ENCODE peak calls at places on chromosomes 16 and 17, in seven cellular contexts. G is cardiac muscle cell; D is activated CD8-positive, alpha-beta memory T cell treated with anti-CD3 and anti-CD28 coated beads for 1 hour; F is NCI-H460; Z is posterior cingulate gyrus; L is H54; M is DMS79. E is an unnamed sample.

GRCh38 chr16:64440421-64440831 is 681.4 kb downstream of the CDH11 start:
- DNase-seq in F (peak; percentile 49), D (no peak), Z (no peak), G (peak; percentile 94), M (no peak), L (peak; percentile 6), E (peak; percentile 51)

GRCh38 chr17:17940451-17940911 is 31.7 kb downstream of the TOM1L2 start:
- DNase-seq in L (no peak), M (peak; percentile 78), G (no peak), F (no peak), D (no peak), Z (no peak), E (no peak)

GRCh38 chr16:57498031-57498430 is 11.7 kb upstream of the DOK4 start:
- DNase-seq in L (no peak), G (no peak), F (no peak), Z (no peak), D (no peak), M (no peak), E (no peak)

GRCh38 chr17:17840751-17841591 is 4.2 kb upstream of the SREBF1 start:
- DNase-seq in G (peak; percentile 54), Z (peak; percentile 42), D (no peak), M (no peak), F (no peak), L (no peak), E (peak; percentile 57)

GRCh38 chr17:48604770-48605329 is at the start of gene HOXB6:
- DNase-seq in L (no peak), M (no peak), D (no peak), Z (no peak), G (no peak), F (no peak), E (peak; percentile 72)

GRCh38 chr16:813204-813915 is 12.8 kb upstream of the GNG13 start:
- DNase-seq in F (peak; percentile 24), L (no peak), M (peak; percentile 10), G (peak; percentile 36), Z (peak; percentile 72), D (peak; percentile 36), E (peak; percentile 40)

GRCh38 chr17:9402590-9403199 is 172.9 kb downstream of the STX8 start:
- DNase-seq in L (no peak), G (peak; percentile 60), D (no peak), Z (no peak), F (peak; percentile 59), M (no peak), E (no peak)

GRCh38 chr16:17304124-17304813 is 166.5 kb downstream of the XYLT1 start:
- DNase-seq in Z (no peak), D (no peak), F (no peak), G (no peak), L (no peak), M (peak; percentile 36), E (peak; percentile 22)

GRCh38 chr17:74748529-74749261 is at the start of gene NHERF1:
- DNase-seq in F (peak; percentile 91), L (no peak), Z (peak; percentile 88), G (peak; percentile 94), M (peak; percentile 33), D (peak; percentile 90), E (peak; percentile 30)

GRCh38 chr16:58459344-58460218 is 40.4 kb upstream of the NDRG4 start:
- DNase-seq in L (peak; percentile 95), G (peak; percentile 34), F (no peak), M (no peak), D (no peak), Z (no peak), E (peak; percentile 46)

GRCh38 chr16:13471036-13471435 is 448.9 kb upstream of the ERCC4 start:
- DNase-seq in L (no peak), D (no peak), M (no peak), F (no peak), G (no peak), Z (no peak), E (peak; percentile 10)

GRCh38 chr16:52171481-52171880 is 375.5 kb downstream of the TOX3 start:
- DNase-seq in D (no peak), M (no peak), Z (no peak), L (no peak), F (no peak), G (no peak), E (no peak)

GRCh38 chr17:72270530-72270929 is 149.7 kb downstream of the SOX9 start:
- DNase-seq in F (no peak), L (no peak), Z (no peak), G (peak; percentile 57), M (peak; percentile 8), D (no peak), E (peak; percentile 62)

GRCh38 chr16:68084504-68085258 is 489 bp upstream of the NFATC3 start:
- DNase-seq in F (peak; percentile 67), Z (peak; percentile 86), G (peak; percentile 72), D (peak; percentile 73), M (peak; percentile 84), L (no peak), E (peak; percentile 88)

GRCh38 chr16:82728901-82729300 is 102.1 kb downstream of the CDH13 start:
- DNase-seq in D (no peak), F (no peak), M (no peak), L (no peak), G (no peak), Z (no peak), E (no peak)

GRCh38 chr16:47504599-47504998 is 43.5 kb downstream of the PHKB start:
- DNase-seq in D (no peak), Z (no peak), G (no peak), F (no peak), M (no peak), L (no peak), E (no peak)

GRCh38 chr16:70789231-70789926 is 11.6 kb downstream of the VAC14 start:
- DNase-seq in M (no peak), D (no peak), Z (no peak), F (no peak), L (no peak), G (peak; percentile 61), E (no peak)

GRCh38 chr16:9351440-9351839 is 260.0 kb downstream of the HAPSTR1 start:
- DNase-seq in G (no peak), D (no peak), M (no peak), Z (no peak), F (no peak), L (no peak), E (no peak)

GRCh38 chr17:13970531-13970930 is 98.8 kb upstream of the COX10 start:
- DNase-seq in Z (no peak), L (no peak), D (no peak), M (no peak), F (no peak), G (no peak), E (no peak)

GRCh38 chr17:60606036-60606435 is 6.0 kb downstream of the PPM1D start:
- DNase-seq in D (no peak), M (no peak), G (no peak), L (no peak), F (no peak), Z (no peak), E (no peak)

GRCh38 chr16:84810518-84811273 is 9.1 kb upstream of the CRISPLD2 start:
- DNase-seq in F (no peak), M (no peak), D (no peak), L (no peak), G (peak; percentile 94), Z (no peak), E (no peak)

E was measured in PC-9.